ENCODE peak calls at places on chromosomes 4 and X, in nine cellular contexts. M is transverse colon, S is ovary, V is IMR-90, D is tibial nerve, U is H1, P is esophagus squamous epithelium, H is A549, J is stomach. B is an unnamed sample.

GRCh38 chr4:133143775-133144430 is 5.2 kb upstream of the PCDH10 start:
- DNase-seq in M (no peak), S (no peak), V (no peak), D (no peak), U (no peak), P (no peak), H (no peak), J (no peak), B (no peak)

GRCh38 chr4:77308843-77309242 is 151.8 kb downstream of the CCNG2 start:
- DNase-seq in M (no peak), S (no peak), V (peak), D (no peak), U (no peak), P (no peak), H (peak), J (no peak), B (no peak)

GRCh38 chr4:75135068-75135825 is 202.3 kb downstream of the PARM1 start:
- DNase-seq in M (no peak), S (no peak), V (no peak), D (no peak), U (no peak), P (no peak), H (no peak), J (no peak), B (no peak)

GRCh38 chr4:106868381-106869035 is 167.6 kb downstream of the DKK2 start:
- DNase-seq in M (no peak), S (no peak), V (no peak), D (no peak), U (no peak), P (no peak), H (no peak), J (no peak), B (no peak)

GRCh38 chr4:385934-386707 is 48.5 kb downstream of the ZNF141 start:
- DNase-seq in M (no peak), S (no peak), V (no peak), D (no peak), U (no peak), P (no peak), H (no peak), J (no peak), B (no peak)

GRCh38 chrX:31708116-31708515 is 636.3 kb upstream of the FTHL17 start:
- DNase-seq in M (no peak), S (no peak), V (no peak), D (no peak), U (no peak), P (no peak), H (no peak), J (no peak), B (no peak)

GRCh38 chr4:120071192-120071795 is 4.6 kb upstream of the MAD2L1 start:
- DNase-seq in M (peak), S (no peak), V (peak), D (no peak), U (no peak), P (no peak), H (peak), J (no peak), B (no peak)

GRCh38 chrX:68732906-68733493 is 85.5 kb downstream of the STARD8 start:
- DNase-seq in M (peak), S (peak), V (peak), D (peak), U (peak), P (no peak), H (peak), J (peak), B (no peak)

GRCh38 chrX:150146271-150146888 is 208.1 kb upstream of the EOLA2 start:
- DNase-seq in M (no peak), S (no peak), V (no peak), D (no peak), U (no peak), P (no peak), H (no peak), J (no peak), B (no peak)

GRCh38 chr4:101865501-101866062 is 75.1 kb downstream of the BANK1 start:
- DNase-seq in M (no peak), S (no peak), V (peak), D (no peak), U (no peak), P (no peak), H (peak), J (no peak), B (no peak)

GRCh38 chr4:122744229-122744628 is 11.7 kb downstream of the BBS12 start:
- DNase-seq in M (no peak), S (no peak), V (peak), D (no peak), U (no peak), P (no peak), H (peak), J (no peak), B (peak)

GRCh38 chr4:71974681-71975080 is 57.1 kb upstream of the NPFFR2 start:
- DNase-seq in M (no peak), S (no peak), V (peak), D (no peak), U (no peak), P (no peak), H (peak), J (no peak), B (no peak)

GRCh38 chr4:140065393-140065792 is 88.6 kb downstream of the MAML3 start:
- DNase-seq in M (no peak), S (no peak), V (no peak), D (no peak), U (no peak), P (no peak), H (no peak), J (no peak), B (no peak)

GRCh38 chrX:13250831-13251612 is 68.8 kb downstream of the ATXN3L start:
- DNase-seq in M (no peak), S (no peak), V (peak), D (no peak), U (no peak), P (no peak), H (no peak), J (no peak), B (no peak)

GRCh38 chr4:35125995-35126712 is 1118.2 kb downstream of the ARAP2 start:
- DNase-seq in M (no peak), S (no peak), V (no peak), D (no peak), U (no peak), P (no peak), H (no peak), J (no peak), B (no peak)

GRCh38 chr4:74365761-74366160 is 816 bp downstream of the EREG start:
- DNase-seq in M (peak), S (peak), V (no peak), D (no peak), U (peak), P (no peak), H (no peak), J (peak), B (no peak)

GRCh38 chrX:30735839-30736238 is 82.6 kb downstream of the GK start:
- DNase-seq in M (peak), S (no peak), V (peak), D (peak), U (peak), P (no peak), H (peak), J (peak), B (no peak)

GRCh38 chr4:1385373-1386340 is 20.6 kb downstream of the NKX1-1 start:
- DNase-seq in M (no peak), S (no peak), V (no peak), D (no peak), U (no peak), P (no peak), H (no peak), J (no peak), B (peak)

GRCh38 chr4:154720618-154721267 is 23.1 kb upstream of the LRAT start:
- DNase-seq in M (no peak), S (no peak), V (no peak), D (no peak), U (no peak), P (no peak), H (no peak), J (no peak), B (no peak)

GRCh38 chr4:21012851-21013331 is 312.6 kb downstream of the PACRGL start:
- DNase-seq in M (no peak), S (no peak), V (no peak), D (no peak), U (no peak), P (no peak), H (no peak), J (no peak), B (no peak)

GRCh38 chr4:138775890-138776289 is 239.7 kb upstream of the NOCT start:
- DNase-seq in M (no peak), S (no peak), V (no peak), D (no peak), U (no peak), P (no peak), H (no peak), J (no peak), B (no peak)

GRCh38 chr4:1099684-1100335 is 13.6 kb downstream of the RNF212 start:
- DNase-seq in M (no peak), S (no peak), V (no peak), D (no peak), U (peak), P (no peak), H (no peak), J (no peak), B (no peak)

GRCh38 chr4:167100120-167100519 is 134.2 kb downstream of the SPOCK3 start:
- DNase-seq in M (no peak), S (no peak), V (no peak), D (no peak), U (no peak), P (no peak), H (peak), J (no peak), B (no peak)

GRCh38 chr4:67344594-67345380 is 200.5 kb downstream of the CENPC start:
- DNase-seq in M (no peak), S (no peak), V (no peak), D (no peak), U (no peak), P (no peak), H (no peak), J (no peak), B (no peak)

GRCh38 chr4:109359040-109359646 is 56.7 kb upstream of the COL25A1 start:
- DNase-seq in M (no peak), S (no peak), V (no peak), D (no peak), U (no peak), P (no peak), H (no peak), J (no peak), B (no peak)

GRCh38 chr4:75985116-75985515 is 5.6 kb downstream of the SDAD1 start:
- DNase-seq in M (no peak), S (no peak), V (peak), D (no peak), U (no peak), P (no peak), H (no peak), J (no peak), B (no peak)

GRCh38 chr4:148007303-148007702 is 275.4 kb downstream of the ARHGAP10 start:
- DNase-seq in M (no peak), S (no peak), V (peak), D (no peak), U (no peak), P (no peak), H (peak), J (no peak), B (no peak)

GRCh38 chr4:185881427-185881826 is 69.4 kb upstream of the SORBS2 start:
- DNase-seq in M (no peak), S (no peak), V (no peak), D (no peak), U (no peak), P (no peak), H (no peak), J (no peak), B (no peak)

GRCh38 chrX:71622347-71623104 is 4.2 kb upstream of the CXCR3 start:
- DNase-seq in M (peak), S (peak), V (peak), D (peak), U (peak), P (no peak), H (peak), J (peak), B (peak)

GRCh38 chr4:22029803-22030202 is 81.2 kb upstream of the KCNIP4 start:
- DNase-seq in M (no peak), S (no peak), V (no peak), D (no peak), U (no peak), P (no peak), H (no peak), J (no peak), B (no peak)

DNA sequence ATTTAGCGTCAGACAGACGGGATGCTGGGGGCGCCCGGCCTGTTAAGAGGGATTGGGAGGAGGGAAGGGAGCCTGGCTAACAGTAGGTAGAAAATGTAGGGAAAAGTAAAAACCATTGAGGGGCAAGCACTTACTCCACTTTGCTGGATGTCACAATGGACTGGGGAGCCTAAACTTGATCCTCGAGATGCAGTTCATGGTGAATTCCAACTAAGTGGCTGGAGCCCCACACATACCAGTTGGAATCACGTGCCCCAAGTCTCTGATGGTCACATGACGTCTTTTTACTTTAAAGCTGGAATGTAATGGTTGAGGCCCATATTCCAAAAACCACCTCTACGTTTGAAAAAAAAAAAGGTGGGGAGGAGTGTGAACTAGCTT is 1.5 kb downstream of the PLS3 start:
- DNase-seq in M (no peak), S (no peak), V (peak), D (no peak), U (no peak), P (no peak), H (peak), J (no peak), B (no peak)
- H3K27ac ChIP-seq in M (peak), S (peak), V (peak), D (peak), U (no peak), P (peak), H (peak), J (peak), B (peak)

GRCh38 chrX:1249101-1249887 is 19.3 kb upstream of the CSF2RA start:
- DNase-seq in M (peak), S (no peak), V (no peak), D (no peak), U (peak), P (no peak), H (peak), J (peak), B (no peak)
- H3K4me3 ChIP-seq in M (no peak), S (no peak), V (no peak), D (peak), U (peak), P (peak), H (no peak), J (peak), B (peak)

GRCh38 chrX:130401415-130402210 is at the start of gene RBMX2:
- DNase-seq in M (peak), S (peak), V (peak), D (peak), U (peak), P (peak), H (peak), J (peak), B (peak)
- TF ChIP-seq POLR2A in M (peak), S (peak), V (no peak), D (peak), U (peak), P (peak), H (peak), J (no peak), B (no peak)

GRCh38 chr4:70753630-70754029 is 31.9 kb downstream of the RUFY3 start:
- DNase-seq in M (no peak), S (no peak), V (no peak), D (no peak), U (no peak), P (no peak), H (no peak), J (no peak), B (no peak)

GRCh38 chr4:70759627-70760026 is 37.9 kb downstream of the RUFY3 start:
- DNase-seq in M (no peak), S (no peak), V (peak), D (no peak), U (no peak), P (no peak), H (no peak), J (no peak), B (no peak)

GRCh38 chr4:70759126-70759525 is 37.4 kb downstream of the RUFY3 start:
- DNase-seq in M (no peak), S (no peak), V (peak), D (no peak), U (no peak), P (no peak), H (no peak), J (no peak), B (no peak)

GRCh38 chr4:70754470-70754869 is 32.7 kb downstream of the RUFY3 start:
- DNase-seq in M (no peak), S (no peak), V (no peak), D (no peak), U (no peak), P (no peak), H (no peak), J (no peak), B (no peak)

GRCh38 chr4:70754990-70755688 is 33.4 kb downstream of the RUFY3 start:
- DNase-seq in M (no peak), S (no peak), V (no peak), D (no peak), U (no peak), P (no peak), H (no peak), J (no peak), B (no peak)
- H3K27ac ChIP-seq in M (no peak), S (no peak), V (no peak), D (no peak), U (no peak), P (no peak), H (no peak), J (no peak), B (no peak)

DNA sequence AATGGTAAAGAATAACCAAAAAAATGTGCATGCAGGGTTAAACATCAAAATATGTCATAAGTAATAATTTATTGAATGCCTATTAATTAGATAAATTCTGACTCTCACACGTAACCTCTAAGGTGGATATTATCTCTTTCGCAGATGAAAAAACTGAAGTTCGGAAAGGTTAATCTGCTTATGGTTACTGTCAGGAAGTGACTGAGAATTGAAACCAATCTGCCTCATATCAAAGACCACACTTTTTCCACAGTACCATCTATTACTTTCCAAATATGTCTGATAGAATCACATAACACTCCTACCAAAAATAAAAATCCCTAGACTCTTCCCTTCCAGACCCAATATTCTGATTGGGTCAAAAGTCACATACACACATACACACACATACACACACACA is 6.2 kb downstream of the CHIC2 start:
- DNase-seq in M (no peak), S (no peak), V (no peak), D (no peak), U (no peak), P (no peak), H (no peak), J (no peak), B (no peak)
- H3K4me3 ChIP-seq in M (no peak), S (no peak), V (no peak), D (no peak), U (no peak), P (no peak), H (no peak), J (no peak), B (no peak)

GRCh38 chrX:2434270-2434669 is 66.5 kb downstream of the DHRSX start:
- DNase-seq in M (no peak), S (no peak), V (no peak), D (no peak), U (no peak), P (no peak), H (no peak), J (no peak), B (no peak)
- TF ChIP-seq POLR2A in M (no peak), S (no peak), V (no peak), D (no peak), U (no peak), P (no peak), H (no peak), J (no peak), B (no peak)

DNA sequence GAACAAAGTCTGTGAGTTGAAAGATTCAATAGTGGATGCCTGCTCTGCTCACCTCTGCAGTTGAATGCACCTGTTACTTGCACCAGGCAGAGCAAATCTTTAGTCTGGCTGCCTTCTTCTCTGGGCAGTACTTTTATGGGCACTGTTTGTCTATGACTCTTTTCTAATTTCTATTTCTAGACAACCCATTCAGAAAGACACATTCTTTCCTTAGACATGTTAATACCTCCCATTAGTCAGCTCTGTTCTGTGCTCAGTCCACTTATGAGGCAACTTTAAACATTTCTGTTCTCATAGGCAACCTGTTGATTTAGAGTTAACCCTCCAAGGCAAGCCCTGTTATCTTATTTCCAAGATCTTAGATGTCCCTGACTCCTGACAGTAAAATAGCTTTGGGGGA is 108.9 kb downstream of the SYNPO2 start:
- DNase-seq in M (no peak), S (no peak), V (peak), D (no peak), U (no peak), P (no peak), H (no peak), J (no peak), B (no peak)
- H3K27ac ChIP-seq in M (peak), S (no peak), V (peak), D (no peak), U (no peak), P (peak), H (no peak), J (peak), B (no peak)

GRCh38 chrX:45775462-45775861 is 574.8 kb upstream of the DIPK2B start:
- DNase-seq in M (no peak), S (no peak), V (peak), D (no peak), U (no peak), P (no peak), H (peak), J (no peak), B (no peak)
- H3K4me3 ChIP-seq in M (no peak), S (no peak), V (no peak), D (no peak), U (no peak), P (no peak), H (peak), J (no peak), B (no peak)

B was measured in breast epithelium.